ENCODE peak calls at places on chromosomes 16 and 17, in ten cellular contexts. N, I, J, K, G, W, B, X, A and C are unnamed samples. For H3K4me1, the result is how much of the 10 kb centered on the place peaks cover.

GRCh38 chr17:29076722-29077121 is 33.8 kb downstream of the PIPOX start:
- DNase-seq in N (no peak), I (no peak), J (peak), K (no peak), G (peak), W (no peak), B (no peak), X (no peak), A (no peak), C (no peak)

GRCh38 chr17:52721932-52722331 is 563.4 kb upstream of the CA10 start:
- DNase-seq in N (no peak), I (no peak), J (no peak), K (no peak), G (no peak), W (no peak), B (no peak), X (no peak), A (no peak), C (no peak)

GRCh38 chr17:38742431-38743308 is 5.5 kb downstream of the PCGF2 start:
- DNase-seq in N (no peak), I (peak), J (no peak), K (peak), G (no peak), W (no peak), B (peak), X (peak), A (no peak), C (no peak)

GRCh38 chr16:22787456-22788189 is 26.3 kb upstream of the HS3ST2 start:
- DNase-seq in N (no peak), I (no peak), J (no peak), K (no peak), G (no peak), W (no peak), B (no peak), X (no peak), A (no peak), C (no peak)

GRCh38 chr17:82231562-82232321 is 2.9 kb downstream of the SLC16A3 start:
- DNase-seq in N (peak), I (peak), J (peak), K (no peak), G (peak), W (peak), B (peak), X (peak), A (no peak), C (peak)

GRCh38 chr17:18235743-18236256 is 10.4 kb downstream of the LLGL1 start:
- DNase-seq in N (peak), I (peak), J (no peak), K (no peak), G (no peak), W (peak), B (no peak), X (no peak), A (no peak), C (no peak)

GRCh38 chr16:60763869-60764268 is 1272.4 kb downstream of the CDH8 start:
- DNase-seq in N (no peak), I (no peak), J (no peak), K (no peak), G (no peak), W (no peak), B (no peak), X (no peak), A (no peak), C (no peak)

GRCh38 chr17:4073983-4074830 is 68.6 kb downstream of the ZZEF1 start:
- DNase-seq in N (no peak), I (no peak), J (no peak), K (no peak), G (no peak), W (no peak), B (no peak), X (peak), A (no peak), C (no peak)

GRCh38 chr17:1420163-1420562 is 20.1 kb upstream of the YWHAE start:
- DNase-seq in N (no peak), I (no peak), J (no peak), K (no peak), G (peak), W (no peak), B (no peak), X (no peak), A (no peak), C (no peak)

GRCh38 chr17:35286120-35286781 is 43.4 kb downstream of the SLFN5 start:
- DNase-seq in N (peak), I (peak), J (no peak), K (no peak), G (no peak), W (no peak), B (no peak), X (no peak), A (peak), C (no peak)

DNA sequence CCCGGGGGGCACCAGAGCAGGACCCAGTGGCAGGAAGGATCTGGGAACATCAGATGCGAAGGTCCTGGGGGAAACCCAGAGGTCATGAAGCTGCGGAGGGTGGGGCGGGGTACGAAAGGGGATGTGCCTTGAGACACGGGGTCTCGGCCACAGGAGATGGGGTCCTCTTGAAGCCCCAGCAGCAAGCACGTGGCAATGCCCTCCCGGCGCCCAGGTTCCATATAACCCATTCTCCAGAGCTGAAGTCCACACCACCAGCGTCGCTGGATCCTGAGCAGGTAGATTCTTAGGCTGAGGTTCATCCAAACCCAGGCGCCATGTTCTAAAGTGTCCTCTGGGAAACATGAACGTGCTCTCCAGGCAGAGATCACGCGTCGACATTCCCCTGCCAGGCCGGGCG is 20.9 kb downstream of the PIEZO1 start:
- DNase-seq in N (no peak), I (no peak), J (no peak), K (no peak), G (no peak), W (no peak), B (no peak), X (no peak), A (no peak), C (no peak)
- H3K4me1 ChIP-seq in N (half or more), I (half or more), J (under half), K (under half), G (half or more), W (half or more), B (half or more), X (under half), A (under half), C (half or more)

DNA sequence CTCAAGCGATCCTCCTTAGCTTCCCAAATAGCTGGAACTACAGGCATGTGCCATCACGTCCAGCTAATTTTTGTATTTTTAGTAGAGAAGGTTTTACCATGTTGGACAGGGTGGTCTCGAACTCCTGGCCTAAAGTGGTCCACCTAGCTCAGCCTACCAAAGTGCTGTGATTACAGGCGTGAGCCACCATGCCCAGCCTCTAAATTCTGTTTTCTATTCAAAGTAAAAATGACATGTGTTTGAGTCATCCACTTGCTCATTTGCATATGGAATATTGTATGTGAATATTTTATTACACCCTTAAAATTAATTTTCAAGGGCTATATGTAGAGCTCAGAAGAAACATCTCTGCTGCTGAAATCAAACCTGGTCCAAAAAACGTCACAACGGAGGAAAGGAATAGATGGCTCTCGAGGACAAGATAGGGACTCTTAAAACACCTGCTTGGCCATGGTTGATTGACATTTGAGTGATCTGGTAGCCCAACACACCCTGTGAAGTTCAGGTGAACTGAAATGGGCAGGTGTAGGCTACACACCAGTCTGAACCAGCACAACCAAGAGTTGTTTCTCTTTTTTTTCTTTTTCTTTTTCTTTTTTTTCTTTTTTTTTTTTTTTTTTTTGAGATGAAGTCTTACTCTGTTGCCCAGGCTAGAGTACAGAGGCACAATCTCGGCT is 51.1 kb downstream of the SF3B3 start:
- DNase-seq in N (no peak), I (no peak), J (no peak), K (no peak), G (no peak), W (no peak), B (no peak), X (no peak), A (no peak), C (no peak)
- H3K4me1 ChIP-seq in N (under half), I (under half), J (under half), K (under half), G (under half), W (under half), B (under half), X (half or more), A (under half), C (under half)

DNA sequence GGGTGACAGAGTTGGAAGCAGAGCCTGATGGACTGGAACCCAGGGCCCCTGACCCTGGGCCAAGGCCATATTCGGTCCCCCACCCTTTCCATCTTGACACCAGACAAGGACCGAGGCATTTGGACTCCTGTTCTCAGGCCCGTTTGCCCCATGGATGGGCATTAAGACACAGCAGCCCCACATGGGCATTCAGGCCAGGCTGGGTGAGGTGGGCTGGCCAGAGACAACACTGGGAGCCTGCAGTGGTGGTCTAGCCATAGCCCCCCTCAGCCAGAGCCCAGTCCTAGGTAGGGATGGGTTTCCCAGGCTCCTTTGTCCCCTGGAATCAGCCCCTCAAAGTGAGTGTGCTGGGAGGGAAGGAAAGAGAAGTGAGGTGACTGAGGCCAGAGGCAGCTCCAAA is 1.6 kb downstream of the PDK2 start:
- DNase-seq in N (peak), I (no peak), J (no peak), K (no peak), G (no peak), W (no peak), B (no peak), X (no peak), A (no peak), C (no peak)
- H3K4me1 ChIP-seq in N (under half), I (under half), J (under half), K (under half), G (under half), W (half or more), B (half or more), X (half or more), A (under half), C (under half)

DNA sequence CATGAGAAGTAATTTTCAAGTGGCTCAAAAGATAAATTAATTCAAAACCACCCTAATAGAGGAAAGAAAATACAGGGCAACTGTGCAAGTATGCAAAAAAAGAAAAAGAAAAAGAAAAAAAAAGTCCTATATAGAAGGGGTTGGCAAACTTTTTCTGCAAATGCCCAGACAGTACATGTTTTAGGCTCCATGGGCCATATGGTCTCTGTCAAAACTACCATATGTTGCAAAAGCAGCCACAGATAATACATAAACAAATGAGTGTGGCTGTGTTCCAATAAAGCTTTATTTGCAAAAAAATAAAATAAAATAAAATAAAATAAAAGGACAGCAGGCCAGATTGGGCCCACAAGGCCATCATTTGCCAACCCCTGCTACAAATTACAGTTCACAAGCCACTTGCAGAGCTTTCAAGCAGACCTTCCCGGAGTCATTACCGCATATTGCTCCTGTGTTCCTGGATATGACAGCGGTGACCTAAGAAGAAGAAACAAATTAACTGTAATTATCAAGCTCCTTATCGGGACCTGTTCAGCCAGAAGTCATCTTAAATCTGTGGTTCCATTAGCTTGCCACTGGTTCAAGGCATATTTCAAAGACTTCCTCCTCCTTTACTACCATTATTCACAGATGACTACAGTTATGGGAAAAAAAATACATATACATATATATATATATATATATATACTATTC is 15.9 kb downstream of the ZC3H7A start:
- DNase-seq in N (no peak), I (peak), J (no peak), K (no peak), G (no peak), W (no peak), B (no peak), X (no peak), A (no peak), C (no peak)
- H3K4me1 ChIP-seq in N (half or more), I (under half), J (under half), K (under half), G (under half), W (under half), B (under half), X (under half), A (half or more), C (under half)

GRCh38 chr17:60495260-60495659 is 30.8 kb downstream of the APPBP2 start:
- DNase-seq in N (no peak), I (no peak), J (no peak), K (no peak), G (no peak), W (no peak), B (no peak), X (no peak), A (no peak), C (no peak)

GRCh38 chr17:60493847-60494321 is 32.2 kb downstream of the APPBP2 start:
- DNase-seq in N (no peak), I (no peak), J (no peak), K (no peak), G (no peak), W (no peak), B (no peak), X (no peak), A (no peak), C (no peak)

GRCh38 chr17:60496051-60496450 is 30.0 kb downstream of the APPBP2 start:
- DNase-seq in N (no peak), I (no peak), J (no peak), K (no peak), G (no peak), W (no peak), B (no peak), X (no peak), A (no peak), C (no peak)

GRCh38 chr17:60491771-60492170 is 34.3 kb downstream of the APPBP2 start:
- DNase-seq in N (no peak), I (no peak), J (peak), K (no peak), G (no peak), W (no peak), B (no peak), X (no peak), A (no peak), C (no peak)
- H3K4me1 ChIP-seq in N (under half), I (under half), J (under half), K (under half), G (under half), W (under half), B (under half), X (under half), A (under half), C (under half)